ENCODE peak calls at places on chromosomes 7 and 10, in ten cellular contexts. P, I, J, L, N, E, Y, Z, H and G are unnamed samples. For H3K4me1, the result is how much of the 10 kb centered on the place peaks cover.

GRCh38 chr10:9254353-9254752 is 1199.9 kb downstream of the GATA3 start:
- DNase-seq in Y (no peak), Z (no peak), L (peak), E (peak), N (peak), J (no peak), I (no peak), H (no peak), P (no peak), G (no peak)

GRCh38 chr10:71963756-71964668 is at the start of gene CHST3:
- DNase-seq in P (no peak), H (peak), J (peak), N (peak), L (peak), Y (peak), Z (peak), E (peak), I (peak), G (peak)

GRCh38 chr7:5437987-5438386 is 14.4 kb upstream of the TNRC18 start:
- DNase-seq in L (no peak), J (peak), Z (no peak), P (no peak), E (no peak), N (no peak), Y (no peak), I (no peak), H (no peak), G (no peak)

GRCh38 chr7:85890244-85890811 is 703.5 kb upstream of the SEMA3D start:
- DNase-seq in P (peak), L (peak), J (peak), Z (peak), I (peak), N (peak), H (peak), Y (peak), E (peak), G (no peak)

GRCh38 chr10:77898323-77899079 is 28.1 kb downstream of the DLG5 start:
- DNase-seq in J (peak), L (no peak), Y (no peak), Z (peak), H (no peak), P (no peak), E (no peak), N (peak), I (no peak), G (peak)

GRCh38 chr10:123687758-123688157 is 21.6 kb downstream of the GPR26 start:
- DNase-seq in P (no peak), H (no peak), Y (no peak), I (no peak), L (no peak), Z (no peak), N (no peak), J (peak), E (no peak), G (no peak)

GRCh38 chr10:5508786-5509185 is 9.4 kb upstream of the CALML5 start:
- DNase-seq in Z (no peak), H (no peak), Y (no peak), N (no peak), P (no peak), J (no peak), E (no peak), I (no peak), L (no peak), G (no peak)

GRCh38 chr7:7136423-7136822 is 45.9 kb upstream of the C1GALT1 start:
- DNase-seq in N (no peak), P (peak), E (no peak), Y (no peak), Z (no peak), L (peak), J (no peak), I (no peak), H (peak), G (no peak)

GRCh38 chr7:133061792-133062191 is 20.1 kb downstream of the CHCHD3 start:
- DNase-seq in L (no peak), I (no peak), H (no peak), Y (no peak), N (no peak), Z (no peak), P (no peak), J (no peak), E (no peak), G (no peak)

GRCh38 chr7:139613971-139614411 is 90.5 kb downstream of the CLEC2L start:
- DNase-seq in Z (no peak), J (peak), L (no peak), N (no peak), I (no peak), Y (peak), E (no peak), P (no peak), H (no peak), G (no peak)

GRCh38 chr7:4208086-4208485 is 474.0 kb upstream of the FOXK1 start:
- DNase-seq in Y (no peak), N (no peak), E (no peak), H (no peak), J (no peak), Z (peak), L (no peak), P (no peak), I (no peak), G (no peak)

GRCh38 chr10:79425074-79425532 is 20.3 kb downstream of the ZCCHC24 start:
- DNase-seq in I (no peak), Z (peak), L (no peak), Y (no peak), N (no peak), H (no peak), P (no peak), E (no peak), J (no peak), G (no peak)

GRCh38 chr7:17941171-17941490 is 837 bp upstream of the SNX13 start:
- DNase-seq in E (no peak), J (no peak), Y (no peak), L (peak), P (peak), I (no peak), Z (peak), N (peak), H (peak), G (no peak)

GRCh38 chr10:8637640-8638039 is 583.2 kb downstream of the GATA3 start:
- DNase-seq in L (no peak), Z (no peak), H (peak), I (no peak), E (no peak), P (no peak), J (no peak), N (no peak), Y (no peak), G (no peak)

GRCh38 chr7:34059551-34059840 is 154.2 kb downstream of the BMPER start:
- DNase-seq in Y (no peak), E (no peak), N (no peak), P (no peak), L (no peak), H (no peak), Z (no peak), I (no peak), J (no peak), G (no peak)

GRCh38 chr10:119942973-119943372 is 50.4 kb downstream of the SEC23IP start:
- DNase-seq in J (no peak), N (no peak), I (no peak), E (peak), H (no peak), L (peak), P (no peak), Z (no peak), Y (no peak), G (no peak)

GRCh38 chr7:123494193-123494796 is 40.1 kb downstream of the IQUB start:
- DNase-seq in I (no peak), N (peak), P (peak), Y (no peak), H (peak), J (peak), E (peak), Z (peak), L (peak), G (peak)

GRCh38 chr7:46534593-46535271 is 613.7 kb upstream of the IGFBP3 start:
- DNase-seq in L (peak), Z (no peak), Y (peak), J (peak), P (no peak), N (no peak), I (peak), E (peak), H (peak), G (peak)

GRCh38 chr7:139743267-139743966 is 34.4 kb downstream of the HIPK2 start:
- DNase-seq in I (no peak), E (no peak), P (no peak), L (no peak), H (no peak), Y (no peak), N (no peak), Z (no peak), J (no peak), G (no peak)

GRCh38 chr7:25207887-25208286 is 20.4 kb downstream of the NPVF start:
- DNase-seq in H (no peak), P (no peak), L (no peak), J (no peak), I (no peak), Z (no peak), N (no peak), E (no peak), Y (no peak), G (peak)

GRCh38 chr7:13563676-13564075 is 425.8 kb downstream of the ETV1 start:
- DNase-seq in N (no peak), Y (no peak), H (no peak), E (no peak), J (no peak), P (no peak), L (no peak), I (no peak), Z (no peak), G (no peak)

GRCh38 chr7:105238198-105238765 is 150.4 kb downstream of the SRPK2 start:
- DNase-seq in H (no peak), E (no peak), N (no peak), I (no peak), Y (no peak), P (no peak), J (no peak), Z (no peak), L (no peak), G (no peak)

GRCh38 chr7:157575777-157576176 is 239.0 kb downstream of the DNAJB6 start:
- DNase-seq in Y (no peak), P (no peak), J (no peak), Z (no peak), H (no peak), L (no peak), I (no peak), N (no peak), E (no peak), G (no peak)

GRCh38 chr7:156448918-156449317 is 191.7 kb upstream of the RNF32 start:
- DNase-seq in H (no peak), L (no peak), J (no peak), N (no peak), P (no peak), Y (no peak), E (no peak), I (no peak), Z (no peak), G (no peak)

GRCh38 chr10:99621454-99622246 is 1.4 kb upstream of the SLC25A28 start:
- DNase-seq in Y (no peak), J (no peak), H (no peak), N (peak), Z (peak), I (no peak), E (no peak), P (no peak), L (no peak), G (no peak)
- H3K9ac ChIP-seq in Y (peak), J (peak), H (peak), N (peak), Z (peak), I (peak), E (peak), P (peak), L (peak), G (peak)

GRCh38 chr7:697259-697615 is 29.3 kb upstream of the DNAAF5 start:
- DNase-seq in H (no peak), L (no peak), E (no peak), Y (no peak), N (no peak), P (no peak), I (no peak), Z (no peak), J (no peak), G (no peak)

GRCh38 chr7:698515-699259 is 27.8 kb upstream of the DNAAF5 start:
- DNase-seq in N (no peak), I (no peak), H (no peak), J (no peak), E (no peak), L (no peak), Z (no peak), P (no peak), Y (no peak), G (no peak)

GRCh38 chr7:693280-693679 is 33.2 kb upstream of the DNAAF5 start:
- DNase-seq in N (no peak), J (no peak), Z (no peak), H (no peak), L (no peak), I (no peak), E (no peak), Y (no peak), P (no peak), G (no peak)

GRCh38 chr7:699260-700170 is 27.0 kb upstream of the DNAAF5 start:
- DNase-seq in L (no peak), H (no peak), P (no peak), I (no peak), N (no peak), J (no peak), Y (no peak), Z (no peak), E (peak), G (peak)

GRCh38 chr7:696426-697258 is 29.9 kb upstream of the DNAAF5 start:
- DNase-seq in N (no peak), I (no peak), P (no peak), Z (no peak), E (no peak), L (no peak), H (no peak), Y (no peak), J (no peak), G (no peak)
- H3K4me1 ChIP-seq in N (under half), I (under half), P (under half), Z (under half), E (under half), L (under half), H (under half), Y (under half), J (under half), G (under half)

DNA sequence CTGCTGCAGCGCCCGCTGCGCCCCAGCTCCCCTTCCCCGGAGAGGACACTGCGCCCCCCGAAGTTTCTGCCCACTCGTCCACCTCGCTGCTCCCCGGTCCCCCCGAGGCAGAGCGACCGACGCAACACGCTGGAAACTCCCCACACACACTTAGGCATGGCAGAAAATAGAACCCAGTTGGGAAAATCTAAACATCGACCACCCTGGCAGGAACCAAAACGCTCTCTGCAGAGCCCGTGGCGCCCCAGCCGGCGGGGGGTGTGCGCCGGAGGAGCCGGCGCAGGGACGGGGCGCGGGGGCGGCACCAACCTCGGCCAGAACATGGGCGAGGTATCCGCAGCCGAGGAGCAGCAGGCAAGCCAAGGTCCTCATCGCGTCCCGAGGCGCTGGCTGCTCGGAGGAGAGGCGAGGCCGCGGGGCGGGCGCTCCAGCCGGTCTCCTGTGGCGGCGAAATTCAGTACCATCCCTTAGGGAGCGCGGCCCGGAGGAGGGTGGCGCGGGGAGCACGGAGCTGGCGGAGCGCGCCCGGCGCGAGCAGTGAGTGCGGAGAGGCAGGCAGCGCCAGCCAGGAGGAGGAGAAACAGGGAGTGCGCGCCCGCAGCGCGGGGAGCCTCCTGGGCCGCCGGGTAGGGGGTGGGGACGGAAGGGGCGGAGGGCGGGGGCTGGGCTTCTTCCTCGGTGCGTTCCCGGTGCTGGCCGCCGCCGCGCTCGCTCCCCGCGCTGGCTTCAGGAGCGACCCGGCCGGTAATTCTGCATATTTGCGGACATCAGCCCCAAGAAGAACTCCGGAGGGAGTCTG is 817 bp downstream of the PDGFA start:
- DNase-seq in H (peak), Z (peak), I (no peak), Y (no peak), J (peak), N (peak), P (no peak), E (peak), L (peak), G (peak)
- H3K9ac ChIP-seq in H (peak), Z (peak), I (peak), Y (peak), J (no peak), N (peak), P (no peak), E (peak), L (peak), G (peak)

GRCh38 chr10:50613150-50613549 is 10.6 kb downstream of the SGMS1 start:
- DNase-seq in L (no peak), J (no peak), I (no peak), P (no peak), H (no peak), N (no peak), E (no peak), Y (no peak), Z (no peak), G (no peak)
- H3K4me1 ChIP-seq in L (under half), J (under half), I (under half), P (under half), H (under half), N (under half), E (under half), Y (under half), Z (under half), G (under half)

GRCh38 chr7:56062382-56062781 is 1.7 kb upstream of the SUMF2 start:
- DNase-seq in Z (no peak), Y (no peak), N (no peak), H (peak), P (no peak), J (no peak), I (no peak), L (peak), E (peak), G (no peak)
- H3K9ac ChIP-seq in Z (no peak), Y (no peak), N (no peak), H (peak), P (no peak), J (no peak), I (no peak), L (no peak), E (no peak), G (no peak)

GRCh38 chr10:32055478-32056135 is 618 bp downstream of the KIF5B start:
- DNase-seq in L (peak), Y (peak), P (peak), E (peak), Z (peak), J (peak), N (peak), I (no peak), H (peak), G (peak)

GRCh38 chr10:32048282-32048681 is 7.9 kb downstream of the KIF5B start:
- DNase-seq in H (no peak), N (no peak), Y (no peak), P (no peak), E (no peak), L (no peak), I (no peak), J (no peak), Z (no peak), G (no peak)

GRCh38 chr10:32049113-32049512 is 7.1 kb downstream of the KIF5B start:
- DNase-seq in Z (no peak), P (no peak), E (peak), Y (no peak), H (no peak), L (no peak), I (no peak), N (peak), J (no peak), G (no peak)

GRCh38 chr10:32054087-32054486 is 2.1 kb downstream of the KIF5B start:
- DNase-seq in I (peak), H (peak), J (peak), Y (no peak), Z (no peak), E (peak), L (peak), P (peak), N (peak), G (peak)

DNA sequence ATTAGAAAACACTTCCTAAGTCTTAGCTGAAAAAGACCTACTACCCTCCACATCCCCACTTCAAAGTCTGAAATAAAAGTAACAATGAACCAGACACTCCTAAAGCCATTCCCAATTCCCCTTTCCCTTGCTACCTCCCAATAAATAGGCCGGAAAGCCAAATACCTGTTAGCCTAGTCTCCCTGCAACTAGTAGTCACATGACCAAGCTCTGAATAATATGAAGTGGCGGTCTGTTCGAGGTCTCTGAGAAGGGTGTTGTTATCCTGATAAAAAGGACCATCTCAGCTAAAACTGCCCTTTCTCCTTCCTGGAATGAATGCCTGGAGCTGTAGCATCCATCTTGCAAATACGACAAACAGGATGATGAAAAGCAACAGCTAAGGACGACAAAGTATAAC is 6.1 kb downstream of the KIF5B start:
- DNase-seq in J (no peak), H (no peak), N (no peak), Z (no peak), I (no peak), E (no peak), P (no peak), Y (no peak), L (no peak), G (no peak)
- H3K4me1 ChIP-seq in J (under half), H (under half), N (under half), Z (under half), I (under half), E (under half), P (under half), Y (under half), L (under half), G (under half)

DNA sequence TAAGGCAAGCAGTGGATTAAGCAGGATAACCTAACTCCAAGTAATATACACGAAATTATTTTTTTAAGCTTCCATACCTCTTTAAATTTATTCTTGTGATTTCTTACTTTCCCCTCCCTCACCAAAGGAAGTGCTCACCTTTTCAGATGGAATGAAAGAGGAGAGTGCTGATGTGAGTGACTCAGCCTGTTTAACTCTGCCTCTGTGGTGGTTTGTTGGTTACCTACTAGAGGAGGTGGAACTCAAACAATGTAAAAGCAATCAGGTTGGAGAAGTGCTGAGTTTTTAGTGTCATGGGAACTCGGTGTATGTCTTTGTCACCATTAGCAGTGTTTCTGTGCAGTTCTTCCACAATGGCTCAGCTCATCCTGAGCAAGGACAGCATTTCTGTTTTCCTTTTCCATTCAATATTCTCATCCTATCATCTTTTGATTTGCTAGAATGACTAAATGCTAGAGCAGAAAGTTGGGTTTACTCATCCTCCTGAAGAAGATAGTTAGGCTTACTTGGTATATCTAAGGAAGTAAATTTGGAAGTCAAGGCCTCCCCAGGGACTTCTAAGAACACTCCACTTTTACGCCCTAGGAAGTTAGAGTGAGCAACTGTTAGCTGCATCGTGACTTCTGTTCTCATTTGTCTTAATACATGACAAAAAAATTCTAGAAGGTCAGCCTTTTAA is 6.0 kb downstream of the ADD3 start:
- DNase-seq in N (peak), P (no peak), E (no peak), Y (no peak), I (no peak), Z (no peak), L (no peak), J (no peak), H (no peak), G (no peak)
- H3K9ac ChIP-seq in N (no peak), P (no peak), E (no peak), Y (no peak), I (no peak), Z (no peak), L (no peak), J (no peak), H (no peak), G (no peak)